ENCODE peak calls at places on chromosome 18, in ten cellular contexts. H is neural progenitor cell; D is uterus; M is CD4-positive, CD25-positive, alpha-beta regulatory T cell; B is fibroblast of lung; J is AG04450; W is transverse colon; Y is right cardiac atrium; V is colonic mucosa; C is WERI-Rb-1. U is an unnamed sample.
A peak's percentile ranks its signal among the peaks of the same experiment; 100 is the strongest.

GRCh38 chr18:25168011-25168410 is 184.0 kb downstream of the ZNF521 start:
- DNase-seq in Y (peak; percentile 11), J (no peak), B (no peak), D (no peak), C (no peak), H (no peak), V (no peak), W (no peak), M (no peak), U (no peak)

GRCh38 chr18:22344908-22345670 is 72.6 kb downstream of the CTAGE1 start:
- DNase-seq in J (no peak), W (peak; percentile 42), D (no peak), V (peak; percentile 65), H (no peak), C (no peak), Y (no peak), M (no peak), B (peak; percentile 6), U (no peak)

GRCh38 chr18:25876334-25876979 is 214.0 kb downstream of the SS18 start:
- DNase-seq in J (no peak), C (no peak), V (peak; percentile 37), Y (no peak), B (no peak), W (no peak), H (no peak), M (no peak), D (no peak), U (no peak)

GRCh38 chr18:21117385-21118135 is 5.9 kb upstream of the ROCK1 start:
- DNase-seq in C (no peak), V (no peak), M (no peak), J (peak; percentile 70), W (no peak), B (peak; percentile 93), Y (no peak), D (peak; percentile 44), H (no peak), U (no peak)

GRCh38 chr18:25244170-25244569 is 107.8 kb downstream of the ZNF521 start:
- DNase-seq in C (no peak), W (no peak), H (no peak), B (no peak), J (no peak), D (no peak), V (no peak), M (no peak), Y (no peak), U (no peak)

GRCh38 chr18:63098014-63098981 is 221.3 kb downstream of the BCL2 start:
- DNase-seq in W (peak; percentile 30), J (no peak), M (no peak), B (no peak), C (no peak), V (no peak), D (no peak), Y (no peak), H (no peak), U (no peak)

GRCh38 chr18:21450503-21450902 is 150.0 kb downstream of the ESCO1 start:
- DNase-seq in B (no peak), C (no peak), W (no peak), H (no peak), M (no peak), D (no peak), J (no peak), Y (no peak), V (no peak), U (no peak)

GRCh38 chr18:9552189-9552588 is 62.2 kb downstream of the PPP4R1 start:
- DNase-seq in V (no peak), W (no peak), H (no peak), C (no peak), B (peak; percentile 37), Y (no peak), M (no peak), J (no peak), D (no peak), U (no peak)

GRCh38 chr18:7877609-7878008 is 310.5 kb downstream of the PTPRM start:
- DNase-seq in J (no peak), V (no peak), M (no peak), D (no peak), Y (no peak), C (no peak), B (no peak), W (no peak), H (no peak), U (no peak)

GRCh38 chr18:11320981-11321380 is 171.6 kb upstream of the PIEZO2 start:
- DNase-seq in H (no peak), V (no peak), B (peak; percentile 82), D (no peak), J (no peak), M (no peak), W (no peak), Y (no peak), C (no peak), U (no peak)

DNA sequence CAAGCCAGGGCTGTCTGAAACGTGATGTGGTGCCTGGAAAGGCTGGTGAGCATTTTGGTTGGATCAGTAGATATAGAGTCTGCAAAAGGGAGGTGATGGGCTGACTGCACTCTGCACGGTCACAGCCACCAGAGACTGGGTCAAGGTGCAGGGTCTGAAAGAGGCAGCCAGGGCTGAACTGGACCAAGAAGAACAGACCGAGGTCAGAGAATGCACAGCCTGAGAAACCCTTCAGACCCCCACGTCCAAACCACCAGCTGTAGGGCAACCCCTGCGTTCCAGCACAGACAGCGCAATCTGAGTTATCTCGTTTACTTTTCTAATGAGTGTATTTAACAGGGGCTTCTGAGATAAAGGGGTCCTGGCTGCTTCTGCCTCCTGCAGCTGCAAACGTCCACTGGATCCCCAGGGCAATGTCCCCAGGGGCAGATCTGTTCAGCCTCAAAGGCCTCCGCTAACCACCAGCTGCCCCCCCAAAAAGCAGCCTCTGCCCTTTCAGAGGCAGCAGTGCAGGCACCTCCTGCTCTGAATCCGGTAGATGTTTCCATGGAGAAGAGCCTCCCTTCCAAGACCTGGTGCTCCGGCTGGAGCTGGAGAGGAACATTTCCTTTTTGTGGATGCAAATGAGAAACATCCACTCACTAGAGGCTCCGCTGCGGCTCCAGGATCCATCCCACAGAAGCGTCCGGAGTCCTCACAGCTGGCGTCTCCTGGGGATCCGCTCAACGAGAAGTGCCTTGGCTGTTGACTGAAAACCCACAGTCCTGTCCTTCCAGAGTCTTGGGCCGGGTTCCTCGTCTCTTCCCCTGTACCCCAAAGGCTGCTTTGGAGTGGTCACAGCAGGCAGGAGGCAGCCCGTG is 977 bp upstream of the KCNG2 start:
- DNase-seq in D (no peak), W (no peak), M (no peak), V (no peak), J (no peak), C (no peak), Y (no peak), B (no peak), H (peak; percentile 31), U (no peak)
- H3K4me3 ChIP-seq in D (no peak overlapping the region), W (no peak overlapping the region), M (no peak overlapping the region), V (no peak overlapping the region), J (no peak overlapping the region), C (no peak overlapping the region), Y (no peak overlapping the region), B (no peak overlapping the region), H (no peak overlapping the region), U (no peak overlapping the region)

GRCh38 chr18:72601481-72601880 is 57.3 kb upstream of the CBLN2 start:
- DNase-seq in J (no peak), M (no peak), H (no peak), V (no peak), B (no peak), D (no peak), C (no peak), Y (peak; percentile 52), W (no peak), U (no peak)
- H3K9me3 ChIP-seq in J (peaks cover 31% of the 10 kb centered on the region), M (no peaks in the 10 kb centered on the region), H (no peaks in the 10 kb centered on the region), V (no peaks in the 10 kb centered on the region), B (no peaks in the 10 kb centered on the region), D (no peaks in the 10 kb centered on the region), C (no peaks in the 10 kb centered on the region), Y (no peaks in the 10 kb centered on the region), W (no peaks in the 10 kb centered on the region), U (no peaks in the 10 kb centered on the region)

GRCh38 chr18:79816092-79816491 is 18.4 kb downstream of the KCNG2 start:
- DNase-seq in V (no peak), J (no peak), D (no peak), W (no peak), C (no peak), M (no peak), B (no peak), H (no peak), Y (no peak), U (no peak)

GRCh38 chr18:79815657-79816056 is 17.9 kb downstream of the KCNG2 start:
- DNase-seq in J (no peak), C (no peak), B (no peak), D (no peak), M (no peak), V (no peak), Y (no peak), H (no peak), W (no peak), U (no peak)

GRCh38 chr18:79814373-79814772 is 16.6 kb downstream of the KCNG2 start:
- DNase-seq in Y (no peak), D (no peak), H (no peak), C (peak; percentile 85), V (no peak), M (no peak), J (no peak), W (no peak), B (no peak), U (no peak)

GRCh38 chr18:79809482-79810192 is 11.9 kb downstream of the KCNG2 start:
- DNase-seq in Y (no peak), J (no peak), H (no peak), W (no peak), V (no peak), C (no peak), D (no peak), M (no peak), B (no peak), U (no peak)

DNA sequence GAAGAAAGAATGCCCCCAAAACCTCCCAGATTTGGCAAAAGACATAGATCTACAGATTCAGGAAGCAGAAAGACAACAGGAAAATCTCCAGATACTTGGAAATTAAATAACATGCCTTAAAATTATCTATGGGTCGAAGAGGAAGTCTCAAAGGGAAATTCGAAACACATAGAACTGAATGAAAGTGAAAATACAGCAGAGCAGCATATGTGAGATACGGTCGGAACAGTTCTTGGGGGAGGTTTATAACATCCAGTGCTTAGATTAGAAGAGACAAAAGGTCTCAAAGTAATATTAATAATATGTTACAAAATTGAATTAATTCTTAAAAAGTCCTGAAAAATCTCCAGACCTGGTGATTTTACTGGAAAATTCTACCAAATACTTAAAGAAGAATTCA is 14.3 kb downstream of the KCNG2 start:
- DNase-seq in W (no peak), Y (no peak), H (no peak), B (no peak), M (no peak), D (no peak), V (no peak), J (no peak), C (no peak), U (no peak)
- H3K27me3 ChIP-seq in W (peaks cover 28% of the 10 kb centered on the region), Y (no peaks in the 10 kb centered on the region), H (peaks cover 51% of the 10 kb centered on the region), B (peaks cover 6% of the 10 kb centered on the region), M (no peaks in the 10 kb centered on the region), D (no peaks in the 10 kb centered on the region), V (no peaks in the 10 kb centered on the region), J (peaks cover 11% of the 10 kb centered on the region), C (no peaks in the 10 kb centered on the region), U (peaks cover 7% of the 10 kb centered on the region)

DNA sequence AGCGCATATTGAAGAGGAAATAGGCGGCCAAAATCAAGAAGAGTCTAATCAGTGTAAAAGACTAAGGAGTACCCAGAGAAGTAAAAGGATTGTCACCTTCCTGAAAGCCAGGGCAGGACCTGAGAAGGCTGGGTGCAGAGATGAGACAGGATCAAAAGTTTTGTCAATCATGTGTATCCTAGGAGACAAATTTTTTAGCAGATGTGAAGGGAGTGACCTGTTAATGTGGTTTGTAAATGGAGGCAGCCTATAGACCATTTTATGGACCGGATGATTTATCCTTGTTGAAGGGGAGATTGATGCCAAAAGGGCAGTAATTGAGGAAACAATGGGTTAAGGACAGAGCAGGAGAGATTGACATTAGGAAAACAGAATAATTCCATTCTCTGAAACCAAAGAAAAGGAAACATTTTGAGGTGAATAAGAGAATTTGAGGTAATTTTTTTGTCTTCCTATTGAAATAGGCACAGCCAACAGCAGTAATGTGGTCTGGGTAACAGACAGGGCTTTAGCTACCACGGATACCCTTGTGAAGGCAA is 856 bp downstream of the NDC80 start:
- DNase-seq in V (no peak), B (no peak), M (no peak), Y (no peak), J (no peak), D (no peak), C (no peak), W (no peak), H (no peak), U (no peak)
- H3K4me3 ChIP-seq in V (peak overlapping the region; percentile 41), B (peak overlapping the region; percentile 77), M (peak overlapping the region; percentile 98), Y (no peak overlapping the region), J (peak overlapping the region; percentile 89), D (no peak overlapping the region), C (peak overlapping the region; percentile 100), W (peak overlapping the region; percentile 67), H (peak overlapping the region; percentile 84), U (peak overlapping the region; percentile 84)